ENCODE peak calls at places on chromosomes 2 and 18, in eight cellular contexts. P, D, I, Y, K, E, S and Z are unnamed samples.

GRCh38 chr2:49661809-49662208 is 507.5 kb upstream of the FSHR start:
- DNase-seq in P (no peak), D (no peak), I (no peak), Y (no peak), K (no peak), E (no peak), S (no peak), Z (no peak)

GRCh38 chr2:148998162-148998830 is 40.2 kb upstream of the LYPD6B start:
- DNase-seq in P (no peak), D (no peak), I (no peak), Y (no peak), K (no peak), E (no peak), S (no peak), Z (no peak)

GRCh38 chr2:172135446-172135845 is 32.7 kb upstream of the DLX2 start:
- DNase-seq in P (no peak), D (no peak), I (no peak), Y (no peak), K (no peak), E (no peak), S (no peak), Z (no peak)

GRCh38 chr2:37671013-37671815 is at the start of gene CDC42EP3:
- DNase-seq in P (peak; percentile 77), D (peak; percentile 66), I (peak; percentile 74), Y (peak; percentile 65), K (no peak), E (peak; percentile 79), S (peak; percentile 95), Z (no peak)

GRCh38 chr2:144516417-144516980 is 3.4 kb downstream of the ZEB2 start:
- DNase-seq in P (peak; percentile 10), D (peak; percentile 32), I (peak; percentile 56), Y (no peak), K (no peak), E (no peak), S (peak; percentile 76), Z (no peak)

GRCh38 chr2:196426122-196426521 is 213.4 kb upstream of the CCDC150 start:
- DNase-seq in P (no peak), D (no peak), I (no peak), Y (no peak), K (no peak), E (no peak), S (no peak), Z (no peak)

GRCh38 chr2:171703574-171704347 is 16.5 kb downstream of the DYNC1I2 start:
- DNase-seq in P (peak; percentile 11), D (peak; percentile 56), I (peak; percentile 45), Y (peak; percentile 46), K (peak; percentile 56), E (peak; percentile 44), S (peak; percentile 40), Z (no peak)

GRCh38 chr2:23602113-23602512 is 217.1 kb downstream of the KLHL29 start:
- DNase-seq in P (peak; percentile 41), D (no peak), I (no peak), Y (peak; percentile 89), K (peak; percentile 81), E (no peak), S (no peak), Z (no peak)

GRCh38 chr2:45902952-45903351 is 251.5 kb downstream of the PRKCE start:
- DNase-seq in P (no peak), D (no peak), I (no peak), Y (no peak), K (no peak), E (no peak), S (no peak), Z (no peak)

GRCh38 chr18:67359868-67360838 is 156.4 kb downstream of the DSEL start:
- DNase-seq in P (peak; percentile 36), D (no peak), I (no peak), Y (peak; percentile 98), K (peak; percentile 96), E (peak; percentile 10), S (peak; percentile 20), Z (peak; percentile 40)

GRCh38 chr18:79945118-79946042 is 6.1 kb downstream of the SLC66A2 start:
- DNase-seq in P (no peak), D (no peak), I (no peak), Y (no peak), K (no peak), E (no peak), S (no peak), Z (no peak)

GRCh38 chr2:165793161-165793778 is 777 bp downstream of the GALNT3 start:
- DNase-seq in P (no peak), D (no peak), I (peak; percentile 40), Y (peak; percentile 52), K (no peak), E (no peak), S (no peak), Z (no peak)

GRCh38 chr2:70029814-70030409 is 57.4 kb upstream of the PCBP1 start:
- DNase-seq in P (no peak), D (no peak), I (peak; percentile 80), Y (peak; percentile 94), K (peak; percentile 79), E (peak; percentile 42), S (peak; percentile 51), Z (no peak)

GRCh38 chr2:120959426-120959825 is 223.8 kb downstream of the GLI2 start:
- DNase-seq in P (no peak), D (no peak), I (no peak), Y (no peak), K (no peak), E (no peak), S (peak; percentile 52), Z (no peak)

GRCh38 chr2:74845991-74846390 is 12.1 kb downstream of the HK2 start:
- DNase-seq in P (no peak), D (no peak), I (no peak), Y (no peak), K (peak; percentile 47), E (no peak), S (no peak), Z (no peak)

GRCh38 chr18:52288403-52289004 is 51.5 kb upstream of the DCC start:
- DNase-seq in P (no peak), D (peak; percentile 19), I (peak; percentile 76), Y (no peak), K (no peak), E (peak; percentile 59), S (peak; percentile 28), Z (no peak)

GRCh38 chr2:112161431-112162145 is 23.4 kb downstream of the FBLN7 start:
- DNase-seq in P (no peak), D (peak; percentile 13), I (no peak), Y (no peak), K (no peak), E (no peak), S (no peak), Z (no peak)
- H3K4me2 ChIP-seq in P (no peak overlapping the region), D (no peak overlapping the region), I (no peak overlapping the region), Y (no peak overlapping the region), K (no peak overlapping the region), E (no peak overlapping the region), S (no peak overlapping the region), Z (no peak overlapping the region)

DNA sequence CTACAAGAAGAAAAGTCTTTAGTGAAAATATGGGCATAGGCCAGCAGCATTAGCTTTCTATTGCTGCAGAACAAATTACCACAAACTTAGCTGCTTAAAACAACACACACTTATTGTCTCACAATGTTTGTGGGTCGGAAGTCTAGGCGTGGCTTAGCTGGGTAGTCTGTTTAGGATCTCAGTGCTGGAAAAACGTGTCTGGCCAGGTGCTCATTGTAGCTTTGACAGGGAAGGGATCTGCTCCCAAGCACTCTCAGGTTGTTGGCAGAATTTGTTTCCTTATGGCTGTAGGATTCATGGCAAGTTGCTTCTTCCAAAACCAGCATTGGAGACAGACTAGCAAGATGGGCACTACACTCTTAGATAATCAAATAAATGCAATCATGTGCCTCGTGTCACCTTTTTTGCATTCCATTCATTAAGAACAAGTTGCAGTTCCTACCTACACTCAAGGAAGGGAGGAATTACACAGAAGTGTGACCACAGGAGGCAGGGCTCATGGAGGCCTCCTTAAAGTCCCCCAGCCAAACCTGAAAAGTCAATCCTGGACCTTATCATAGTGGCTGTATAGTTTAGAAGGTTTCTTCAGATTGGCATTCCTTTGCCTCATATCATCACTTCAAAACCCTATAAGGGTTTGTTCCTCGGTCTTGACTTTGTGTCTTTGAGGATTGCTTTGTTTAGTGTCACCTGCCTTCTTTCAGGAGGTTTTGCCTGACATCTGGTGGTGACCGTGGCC is 17.3 kb downstream of the MRPL30 start:
- DNase-seq in P (no peak), D (no peak), I (no peak), Y (no peak), K (no peak), E (no peak), S (no peak), Z (no peak)
- H3K4me2 ChIP-seq in P (no peak overlapping the region), D (no peak overlapping the region), I (no peak overlapping the region), Y (no peak overlapping the region), K (no peak overlapping the region), E (no peak overlapping the region), S (no peak overlapping the region), Z (no peak overlapping the region)

DNA sequence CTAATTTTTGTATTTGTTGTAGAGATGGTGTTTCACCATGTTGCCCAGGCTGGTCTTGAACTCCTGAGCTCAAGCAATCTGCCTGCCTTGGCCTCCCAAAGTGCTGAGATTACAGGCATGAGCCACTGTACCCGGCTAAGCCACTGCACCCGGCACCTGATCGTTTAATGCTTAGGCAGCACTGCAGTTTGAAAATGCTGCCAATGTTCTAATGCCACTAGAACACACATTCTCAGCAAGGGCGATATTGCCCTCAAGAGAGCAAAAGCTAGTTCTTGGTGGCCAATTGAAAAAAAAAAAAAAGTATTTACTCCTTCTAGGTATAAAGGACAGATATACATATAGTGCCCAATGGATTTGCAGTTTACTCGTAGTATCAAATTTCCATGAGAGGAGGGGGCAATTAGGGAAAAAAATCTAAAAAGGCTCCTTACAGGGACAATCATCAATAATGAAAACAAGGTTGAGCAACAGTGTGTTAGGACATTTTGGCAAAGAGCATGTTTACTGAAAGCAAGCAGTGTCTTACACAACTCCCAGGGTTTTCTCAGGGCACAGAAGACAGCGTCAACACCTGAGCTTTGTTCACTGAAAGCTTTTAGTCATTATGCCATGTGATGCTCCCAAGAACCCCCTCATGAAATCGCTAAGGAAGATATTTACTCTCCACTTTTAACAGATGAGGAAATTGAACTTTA is 199.9 kb upstream of the PKDCC start:
- DNase-seq in P (no peak), D (no peak), I (no peak), Y (peak; percentile 46), K (peak; percentile 42), E (no peak), S (no peak), Z (no peak)
- H3K4me2 ChIP-seq in P (peak overlapping the region; percentile 50), D (no peak overlapping the region), I (no peak overlapping the region), Y (no peak overlapping the region), K (no peak overlapping the region), E (no peak overlapping the region), S (no peak overlapping the region), Z (no peak overlapping the region)

DNA sequence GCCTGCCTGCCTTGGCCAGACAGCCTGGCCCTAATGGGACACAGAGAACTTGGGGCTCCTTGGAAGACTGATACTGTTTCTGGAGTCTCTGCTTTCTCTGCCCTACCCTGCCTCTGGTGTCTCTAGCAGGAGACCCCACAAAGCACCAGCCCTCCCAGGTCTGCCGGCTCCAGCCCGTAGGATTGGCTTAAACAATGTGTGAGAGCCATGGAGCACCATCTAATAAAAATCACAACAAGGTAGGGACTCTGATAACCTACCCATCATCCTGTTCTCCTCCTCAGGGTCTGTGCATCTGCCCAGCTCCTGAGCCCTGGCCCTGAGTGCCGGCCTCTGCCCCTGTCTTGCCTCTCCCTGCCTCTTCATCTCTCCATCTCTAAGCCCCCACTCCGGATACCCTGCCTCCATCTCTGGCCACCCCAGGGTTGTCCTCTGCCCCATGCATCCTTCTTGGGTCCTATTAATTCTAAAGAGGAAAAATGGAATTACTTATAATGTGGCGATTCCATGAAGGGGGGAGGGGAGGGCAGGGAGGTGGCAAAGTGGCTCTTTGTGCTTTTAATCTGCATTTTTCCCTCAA is 1.2 kb upstream of the ECEL1 start:
- DNase-seq in P (no peak), D (no peak), I (no peak), Y (no peak), K (no peak), E (no peak), S (peak; percentile 21), Z (no peak)
- H3K4me2 ChIP-seq in P (no peak overlapping the region), D (no peak overlapping the region), I (no peak overlapping the region), Y (no peak overlapping the region), K (no peak overlapping the region), E (no peak overlapping the region), S (no peak overlapping the region), Z (no peak overlapping the region)